ENCODE peak calls at places on chromosomes 5 and 9, in six cellular contexts. G, I, T, U, Z and V are unnamed samples.

GRCh38 chr9:99044827-99045226 is 60.1 kb upstream of the TGFBR1 start:
- DNase-seq in G (no peak), I (no peak), T (no peak), U (no peak), Z (no peak), V (no peak)

GRCh38 chr5:67038817-67039603 is 157.6 kb downstream of the CD180 start:
- DNase-seq in G (no peak), I (no peak), T (no peak), U (peak), Z (no peak), V (peak)

GRCh38 chr5:50302815-50303490 is 138.1 kb downstream of the EMB start:
- DNase-seq in G (peak), I (no peak), T (no peak), U (peak), Z (no peak), V (no peak)

GRCh38 chr5:16889203-16889971 is 46.7 kb downstream of the MYO10 start:
- DNase-seq in G (no peak), I (no peak), T (no peak), U (peak), Z (no peak), V (peak)

GRCh38 chr9:83637389-83637788 is 14.4 kb downstream of the IDNK start:
- DNase-seq in G (no peak), I (no peak), T (no peak), U (no peak), Z (no peak), V (no peak)

GRCh38 chr5:5767286-5767928 is 344.9 kb downstream of the ICE1 start:
- DNase-seq in G (no peak), I (no peak), T (peak), U (no peak), Z (peak), V (no peak)

GRCh38 chr9:95413793-95414192 is 96.3 kb upstream of the FANCC start:
- DNase-seq in G (no peak), I (no peak), T (no peak), U (no peak), Z (no peak), V (no peak)

GRCh38 chr5:134586866-134587524 is 45.6 kb downstream of the SAR1B start:
- DNase-seq in G (no peak), I (peak), T (peak), U (peak), Z (peak), V (peak)

GRCh38 chr9:131349881-131350563 is 43.9 kb upstream of the PRRC2B start:
- DNase-seq in G (peak), I (peak), T (peak), U (peak), Z (peak), V (peak)

GRCh38 chr5:55063220-55063863 is 39.1 kb upstream of the GZMA start:
- DNase-seq in G (no peak), I (no peak), T (no peak), U (peak), Z (no peak), V (no peak)

GRCh38 chr9:34501889-34502425 is 20.8 kb downstream of the ENHO start:
- DNase-seq in G (no peak), I (no peak), T (peak), U (peak), Z (peak), V (no peak)

GRCh38 chr5:176620333-176620981 is 9.9 kb downstream of the SNCB start:
- DNase-seq in G (no peak), I (no peak), T (no peak), U (peak), Z (no peak), V (no peak)

GRCh38 chr9:120915854-120916495 is 10.6 kb downstream of the TRAF1 start:
- DNase-seq in G (no peak), I (peak), T (no peak), U (no peak), Z (no peak), V (no peak)

GRCh38 chr5:54638090-54638489 is 120.5 kb downstream of the SNX18 start:
- DNase-seq in G (no peak), I (no peak), T (no peak), U (no peak), Z (no peak), V (no peak)

GRCh38 chr5:17431272-17432050 is 66.6 kb upstream of the TAF11L2 start:
- DNase-seq in G (no peak), I (no peak), T (no peak), U (no peak), Z (no peak), V (no peak)

DNA sequence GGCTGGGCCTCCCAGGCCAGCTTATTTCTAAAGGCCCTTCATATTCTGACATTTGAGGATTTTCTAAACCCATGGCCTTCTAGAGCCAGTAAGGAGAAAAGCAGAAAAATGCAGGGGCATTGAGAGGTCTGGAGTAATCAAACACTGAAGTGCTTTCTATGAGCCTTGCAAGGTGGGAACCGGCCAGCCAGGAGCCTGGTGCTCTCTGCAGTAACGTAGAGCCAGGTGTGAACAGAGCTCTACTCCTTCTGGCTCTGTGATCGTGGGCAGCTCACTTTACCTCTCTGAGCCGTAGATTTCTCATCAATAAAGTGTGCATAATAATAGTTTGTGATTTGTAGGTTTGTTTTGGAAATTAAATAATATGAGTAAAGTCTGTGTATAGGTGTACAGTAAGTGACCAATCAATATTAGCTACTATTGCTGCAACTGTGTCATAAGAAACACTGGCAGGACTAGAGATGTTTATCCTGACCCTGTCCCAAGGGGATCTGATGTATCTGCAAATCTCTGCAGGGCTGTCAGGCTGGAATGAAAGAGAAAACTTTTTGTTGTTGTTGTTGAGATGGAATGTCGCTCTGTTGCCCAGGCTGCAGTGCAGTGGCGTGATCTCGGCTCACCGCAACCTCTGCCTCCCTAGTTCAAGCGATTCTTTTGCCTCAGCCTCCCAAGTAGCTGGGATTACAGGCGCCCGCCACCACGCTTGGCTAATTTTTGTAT is 2.7 kb downstream of the SYNPO start:
- DNase-seq in G (no peak), I (no peak), T (peak), U (no peak), Z (no peak), V (no peak)
- H3K27ac ChIP-seq in G (peak), I (no peak), T (peak), U (peak), Z (peak), V (peak)

GRCh38 chr9:136527131-136527530 is 18.7 kb downstream of the NOTCH1 start:
- DNase-seq in G (no peak), I (no peak), T (no peak), U (no peak), Z (no peak), V (no peak)
- H3K27ac ChIP-seq in G (no peak), I (no peak), T (peak), U (no peak), Z (peak), V (no peak)

GRCh38 chr9:134896834-134897583 is 16.4 kb downstream of the FCN2 start:
- DNase-seq in G (no peak), I (no peak), T (no peak), U (no peak), Z (no peak), V (no peak)
- H3K27ac ChIP-seq in G (no peak), I (no peak), T (peak), U (no peak), Z (peak), V (no peak)

DNA sequence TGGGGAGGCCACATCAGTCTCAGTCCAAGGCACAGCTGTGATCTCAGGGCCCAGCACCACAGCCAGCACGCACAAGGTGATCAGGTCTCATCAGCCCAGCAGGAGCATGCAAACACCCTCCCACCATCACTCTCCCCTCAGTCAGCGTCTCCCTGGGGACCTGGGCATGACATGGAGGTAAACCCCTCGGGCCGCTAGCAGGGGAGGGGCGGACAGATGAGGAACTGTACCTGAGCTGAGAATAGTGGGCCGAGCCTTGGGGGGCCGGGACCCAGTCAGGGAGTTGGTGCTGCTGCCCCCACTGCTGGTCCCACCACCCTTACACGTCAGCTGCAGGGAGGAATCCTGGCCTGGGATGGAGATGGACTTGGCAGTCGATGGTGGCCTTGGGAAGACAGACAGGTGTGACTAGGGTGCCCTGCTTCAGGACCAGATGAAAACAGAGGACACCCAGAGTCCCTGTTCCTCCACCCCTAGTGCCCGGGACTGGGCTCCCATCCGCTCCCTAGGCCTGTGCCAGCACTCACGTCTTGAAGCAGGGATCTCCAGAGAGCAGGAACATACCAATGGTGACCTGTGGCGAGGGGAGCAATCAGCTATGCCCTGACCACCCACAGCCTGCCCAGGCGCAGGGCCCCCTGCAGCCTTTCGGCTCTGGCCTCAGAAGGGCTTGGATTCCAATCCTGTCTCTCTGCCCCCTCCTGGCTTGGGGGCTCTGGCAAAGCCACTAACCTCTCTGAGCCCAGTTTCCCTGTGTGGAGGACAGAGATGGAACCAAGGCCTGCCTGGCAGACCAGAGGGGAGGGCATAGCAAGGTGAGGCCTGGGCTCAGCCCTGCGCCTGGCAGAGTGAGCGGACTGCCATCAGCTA is 10.4 kb upstream of the DPM2 start:
- DNase-seq in G (no peak), I (no peak), T (no peak), U (no peak), Z (no peak), V (no peak)
- H3K27ac ChIP-seq in G (peak), I (peak), T (peak), U (no peak), Z (peak), V (no peak)

GRCh38 chr5:172904312-172904642 is 54.9 kb upstream of the RPL26L1 start:
- DNase-seq in G (no peak), I (no peak), T (no peak), U (no peak), Z (no peak), V (no peak)

GRCh38 chr5:172903790-172904189 is 55.4 kb upstream of the RPL26L1 start:
- DNase-seq in G (no peak), I (no peak), T (no peak), U (peak), Z (no peak), V (peak)

GRCh38 chr5:172905771-172906170 is 53.5 kb upstream of the RPL26L1 start:
- DNase-seq in G (no peak), I (no peak), T (no peak), U (no peak), Z (no peak), V (no peak)

GRCh38 chr5:172905346-172905756 is 53.9 kb upstream of the RPL26L1 start:
- DNase-seq in G (no peak), I (no peak), T (no peak), U (no peak), Z (no peak), V (no peak)

GRCh38 chr5:172904643-172905345 is 54.4 kb upstream of the RPL26L1 start:
- DNase-seq in G (no peak), I (no peak), T (peak), U (peak), Z (peak), V (no peak)
- H3K27ac ChIP-seq in G (peak), I (no peak), T (peak), U (peak), Z (peak), V (peak)

GRCh38 chr9:123003467-123003866 is 30.0 kb upstream of the GPR21 start:
- DNase-seq in G (no peak), I (no peak), T (no peak), U (peak), Z (no peak), V (peak)
- H3K27ac ChIP-seq in G (no peak), I (no peak), T (peak), U (peak), Z (peak), V (no peak)

GRCh38 chr5:173763410-173763809 is 124.7 kb upstream of the CPEB4 start:
- DNase-seq in G (peak), I (no peak), T (no peak), U (no peak), Z (no peak), V (no peak)
- H3K27ac ChIP-seq in G (peak), I (no peak), T (peak), U (no peak), Z (peak), V (no peak)

GRCh38 chr5:172003750-172004149 is 2.7 kb downstream of the FBXW11 start:
- DNase-seq in G (no peak), I (no peak), T (no peak), U (peak), Z (no peak), V (no peak)
- H3K27ac ChIP-seq in G (peak), I (no peak), T (peak), U (peak), Z (peak), V (no peak)

GRCh38 chr5:11815916-11816315 is 88.3 kb downstream of the CTNND2 start:
- DNase-seq in G (no peak), I (no peak), T (no peak), U (no peak), Z (no peak), V (no peak)

GRCh38 chr5:11815481-11815880 is 88.8 kb downstream of the CTNND2 start:
- DNase-seq in G (no peak), I (no peak), T (no peak), U (no peak), Z (no peak), V (no peak)

GRCh38 chr5:11809407-11809806 is 94.8 kb downstream of the CTNND2 start:
- DNase-seq in G (no peak), I (no peak), T (no peak), U (no peak), Z (no peak), V (no peak)

DNA sequence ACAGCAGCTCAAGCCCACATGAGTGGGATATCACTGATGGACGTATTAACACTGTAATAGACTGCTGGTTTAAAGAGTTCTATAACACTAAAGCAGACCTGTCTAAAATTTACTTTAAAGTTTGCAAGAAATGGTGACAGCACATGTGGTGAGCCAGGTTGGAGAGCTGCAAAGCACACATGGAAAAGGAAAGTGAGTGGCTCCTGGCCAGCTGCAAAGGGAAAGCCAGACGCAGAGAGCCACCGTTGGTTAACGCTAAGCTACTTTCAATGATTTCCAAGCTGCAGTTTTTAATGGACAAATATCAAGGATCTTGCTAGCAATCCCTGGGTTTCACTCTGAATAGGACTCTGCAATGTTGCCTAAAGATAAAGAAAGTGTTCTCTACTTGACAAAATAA is 89.9 kb downstream of the CTNND2 start:
- DNase-seq in G (no peak), I (no peak), T (no peak), U (no peak), Z (no peak), V (no peak)
- H3K27ac ChIP-seq in G (no peak), I (no peak), T (no peak), U (no peak), Z (no peak), V (no peak)

GRCh38 chr5:91643796-91644195 is 260.7 kb upstream of the ARRDC3 start:
- DNase-seq in G (no peak), I (no peak), T (no peak), U (peak), Z (no peak), V (no peak)

GRCh38 chr5:91639744-91640143 is 256.6 kb upstream of the ARRDC3 start:
- DNase-seq in G (no peak), I (no peak), T (no peak), U (no peak), Z (no peak), V (no peak)

GRCh38 chr5:91645347-91645746 is 262.2 kb upstream of the ARRDC3 start:
- DNase-seq in G (no peak), I (no peak), T (no peak), U (no peak), Z (no peak), V (no peak)

GRCh38 chr5:91641730-91642350 is 258.7 kb upstream of the ARRDC3 start:
- DNase-seq in G (peak), I (no peak), T (no peak), U (peak), Z (no peak), V (peak)

DNA sequence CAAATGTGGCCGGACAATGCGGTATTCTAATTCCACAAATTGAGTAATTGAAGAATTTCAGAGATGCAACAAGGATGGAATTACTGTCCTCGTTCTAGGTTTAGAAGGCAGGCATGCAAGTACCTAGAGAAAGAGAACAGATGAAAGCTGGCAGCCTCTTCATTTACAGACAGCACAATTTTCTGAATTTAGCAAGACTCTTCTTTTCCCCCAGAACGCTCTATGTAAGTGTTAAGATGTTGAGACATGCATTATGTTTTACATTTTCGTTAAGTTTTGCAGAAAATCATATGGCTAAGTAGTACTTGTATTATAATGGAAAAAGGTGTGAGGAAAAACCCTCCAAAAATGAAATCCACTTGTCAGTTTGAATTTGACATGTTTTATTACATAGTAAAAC is 259.5 kb upstream of the ARRDC3 start:
- DNase-seq in G (no peak), I (no peak), T (no peak), U (no peak), Z (no peak), V (no peak)
- H3K27ac ChIP-seq in G (peak), I (no peak), T (no peak), U (no peak), Z (no peak), V (no peak)